ENCODE peak calls at places on chromosomes 11 and 22, in ten cellular contexts. P is sigmoid colon; O is stimulated activated CD4-positive, alpha-beta T cell treated with anti-CD3 and anti-CD28 coated beads, Interleukin-1b, Interleukin-23, amount 100 ng/mL, for 1 hour; B is HFF-Myc; W is ELF-1; J is iris pigment epithelial cell; G is EL; Y is mesothelial cell of epicardium; C is HuH-7.5; M is right cardiac atrium. U is an unnamed sample.

GRCh38 chr11:56968524-56968923 is 20.2 kb upstream of the OR5AK2 start:
- DNase-seq in O (no peak), J (no peak), W (no peak), P (no peak), B (no peak), G (no peak), M (no peak), Y (no peak), C (no peak), U (no peak)

GRCh38 chr11:27076121-27076589 is 35.5 kb downstream of the BBOX1 start:
- DNase-seq in O (no peak), P (peak), M (peak), J (no peak), Y (no peak), W (peak), C (no peak), B (no peak), G (no peak), U (no peak)

GRCh38 chr11:130474637-130475400 is 26.4 kb downstream of the ADAMTS15 start:
- DNase-seq in W (no peak), G (no peak), B (no peak), Y (no peak), C (no peak), P (no peak), M (peak), O (no peak), J (no peak), U (no peak)

GRCh38 chr22:40418366-40419201 is 48.2 kb downstream of the SGSM3 start:
- DNase-seq in G (no peak), O (no peak), P (peak), M (peak), W (peak), C (no peak), Y (no peak), J (no peak), B (no peak), U (no peak)

GRCh38 chr11:64850979-64851567 is 6.6 kb upstream of the CDC42BPG start:
- DNase-seq in P (no peak), O (no peak), W (peak), C (no peak), J (no peak), B (no peak), Y (no peak), M (no peak), G (peak), U (no peak)

GRCh38 chr22:38727530-38728451 is 22.0 kb downstream of the GTPBP1 start:
- DNase-seq in Y (no peak), J (no peak), C (no peak), B (no peak), M (no peak), W (no peak), P (peak), O (no peak), G (no peak), U (no peak)

GRCh38 chr11:123302751-123303195 is 107.7 kb upstream of the CLMP start:
- DNase-seq in Y (no peak), O (no peak), B (peak), M (no peak), C (no peak), J (peak), W (no peak), P (no peak), G (peak), U (no peak)

GRCh38 chr11:23730307-23730998 is 766.4 kb upstream of the LUZP2 start:
- DNase-seq in O (no peak), J (no peak), G (no peak), M (no peak), Y (no peak), W (peak), C (no peak), P (no peak), B (no peak), U (no peak)

GRCh38 chr22:35552186-35552842 is 11.7 kb downstream of the RASD2 start:
- DNase-seq in C (no peak), P (no peak), M (no peak), Y (no peak), J (no peak), O (peak), W (peak), B (no peak), G (peak), U (peak)

GRCh38 chr22:38700271-38700788 is 413 bp downstream of the JOSD1 start:
- DNase-seq in B (no peak), O (no peak), C (no peak), Y (no peak), M (peak), G (peak), J (peak), W (no peak), P (peak), U (no peak)

GRCh38 chr22:39318507-39319283 is 728 bp downstream of the RPL3 start:
- DNase-seq in G (no peak), W (no peak), J (peak), M (peak), B (no peak), Y (no peak), O (no peak), P (no peak), C (no peak), U (no peak)

GRCh38 chr11:118632577-118633318 is 25.3 kb downstream of the PHLDB1 start:
- DNase-seq in O (no peak), W (no peak), J (no peak), M (peak), B (no peak), C (no peak), P (no peak), Y (no peak), G (no peak), U (no peak)

GRCh38 chr11:27485930-27486773 is 13.6 kb upstream of the LGR4 start:
- DNase-seq in C (no peak), B (peak), Y (no peak), G (peak), W (no peak), M (no peak), P (no peak), O (no peak), J (peak), U (peak)

GRCh38 chr22:46056169-46057041 is 79.4 kb upstream of the WNT7B start:
- DNase-seq in C (no peak), Y (no peak), W (no peak), O (no peak), G (peak), P (peak), M (peak), B (no peak), J (no peak), U (no peak)

GRCh38 chr11:11027271-11027670 is 169.4 kb upstream of the ZBED5 start:
- DNase-seq in B (no peak), J (peak), P (no peak), G (peak), M (no peak), Y (no peak), C (no peak), W (no peak), O (no peak), U (no peak)

GRCh38 chr11:122099345-122100045 is 16.5 kb downstream of the BLID start:
- DNase-seq in G (peak), W (peak), O (no peak), J (peak), Y (no peak), B (no peak), M (no peak), P (no peak), C (no peak), U (no peak)